ENCODE peak calls at places on chromosomes 1 and 21, in ten cellular contexts. One of them, this sample, is unnamed.

GRCh38 chr1:185315364-185316108 is 1.5 kb downstream of the IVNS1ABP start:
- DNase-seq in body of pancreas: peak
- DNase-seq in naive B cell: no peak
- DNase-seq in AG04450: no peak
- DNase-seq in C1 segment of cervical spinal cord: no peak
- DNase-seq in NCI-H2171: no peak
- DNase-seq in brain microvascular endothelial cell: no peak
- DNase-seq in non-pigmented ciliary epithelial cell: no peak
- DNase-seq in HTR-8/SVneo: no peak
- DNase-seq in Panc1: peak
- DNase-seq in this sample: no peak

GRCh38 chr1:167428418-167428817 is 89.9 kb downstream of the CD247 start:
- DNase-seq in body of pancreas: no peak
- DNase-seq in naive B cell: no peak
- DNase-seq in AG04450: no peak
- DNase-seq in C1 segment of cervical spinal cord: no peak
- DNase-seq in NCI-H2171: no peak
- DNase-seq in brain microvascular endothelial cell: no peak
- DNase-seq in non-pigmented ciliary epithelial cell: no peak
- DNase-seq in HTR-8/SVneo: no peak
- DNase-seq in Panc1: no peak
- DNase-seq in this sample: no peak

GRCh38 chr1:228143480-228144212 is 3.6 kb downstream of the GUK1 start:
- DNase-seq in body of pancreas: no peak
- DNase-seq in naive B cell: no peak
- DNase-seq in AG04450: no peak
- DNase-seq in C1 segment of cervical spinal cord: no peak
- DNase-seq in NCI-H2171: no peak
- DNase-seq in brain microvascular endothelial cell: no peak
- DNase-seq in non-pigmented ciliary epithelial cell: no peak
- DNase-seq in HTR-8/SVneo: no peak
- DNase-seq in Panc1: no peak
- DNase-seq in this sample: no peak

GRCh38 chr1:85182700-85183099 is 18.1 kb downstream of the SYDE2 start:
- DNase-seq in body of pancreas: no peak
- DNase-seq in naive B cell: no peak
- DNase-seq in AG04450: no peak
- DNase-seq in C1 segment of cervical spinal cord: no peak
- DNase-seq in NCI-H2171: no peak
- DNase-seq in brain microvascular endothelial cell: no peak
- DNase-seq in non-pigmented ciliary epithelial cell: no peak
- DNase-seq in HTR-8/SVneo: no peak
- DNase-seq in Panc1: no peak
- DNase-seq in this sample: no peak

GRCh38 chr1:246831543-246831942 is 100.2 kb downstream of the AHCTF1 start:
- DNase-seq in body of pancreas: no peak
- DNase-seq in naive B cell: no peak
- DNase-seq in AG04450: no peak
- DNase-seq in C1 segment of cervical spinal cord: no peak
- DNase-seq in NCI-H2171: no peak
- DNase-seq in brain microvascular endothelial cell: no peak
- DNase-seq in non-pigmented ciliary epithelial cell: no peak
- DNase-seq in HTR-8/SVneo: no peak
- DNase-seq in Panc1: no peak
- DNase-seq in this sample: no peak

GRCh38 chr1:38120552-38121230 is 74.1 kb upstream of the POU3F1 start:
- DNase-seq in body of pancreas: no peak
- DNase-seq in naive B cell: no peak
- DNase-seq in AG04450: no peak
- DNase-seq in C1 segment of cervical spinal cord: no peak
- DNase-seq in NCI-H2171: no peak
- DNase-seq in brain microvascular endothelial cell: no peak
- DNase-seq in non-pigmented ciliary epithelial cell: no peak
- DNase-seq in HTR-8/SVneo: no peak
- DNase-seq in Panc1: no peak
- DNase-seq in this sample: no peak

GRCh38 chr1:33971018-33971710 is 107.3 kb downstream of the HMGB4 start:
- DNase-seq in body of pancreas: no peak
- DNase-seq in naive B cell: no peak
- DNase-seq in AG04450: no peak
- DNase-seq in C1 segment of cervical spinal cord: no peak
- DNase-seq in NCI-H2171: no peak
- DNase-seq in brain microvascular endothelial cell: no peak
- DNase-seq in non-pigmented ciliary epithelial cell: no peak
- DNase-seq in HTR-8/SVneo: no peak
- DNase-seq in Panc1: no peak
- DNase-seq in this sample: no peak

GRCh38 chr21:34881894-34882371 is 167.2 kb downstream of the RUNX1 start:
- DNase-seq in body of pancreas: no peak
- DNase-seq in naive B cell: no peak
- DNase-seq in AG04450: peak
- DNase-seq in C1 segment of cervical spinal cord: no peak
- DNase-seq in NCI-H2171: no peak
- DNase-seq in brain microvascular endothelial cell: no peak
- DNase-seq in non-pigmented ciliary epithelial cell: peak
- DNase-seq in HTR-8/SVneo: peak
- DNase-seq in Panc1: peak
- DNase-seq in this sample: no peak

GRCh38 chr21:44335266-44336059 is 3.7 kb downstream of the CFAP410 start:
- DNase-seq in body of pancreas: no peak
- DNase-seq in naive B cell: no peak
- DNase-seq in AG04450: no peak
- DNase-seq in C1 segment of cervical spinal cord: no peak
- DNase-seq in NCI-H2171: no peak
- DNase-seq in brain microvascular endothelial cell: no peak
- DNase-seq in non-pigmented ciliary epithelial cell: no peak
- DNase-seq in HTR-8/SVneo: no peak
- DNase-seq in Panc1: no peak
- DNase-seq in this sample: no peak